ENCODE peak calls at places on chromosomes 16 and 17, in nine cellular contexts. One of them, this sample, is unnamed.

GRCh38 chr16:12323007-12323699 is 346.6 kb downstream of the SNX29 start:
- DNase-seq in prostate gland: no peak
- DNase-seq in stomach: no peak
- DNase-seq in tibial nerve: no peak
- DNase-seq in heart left ventricle: no peak
- DNase-seq in Peyer's patch: no peak
- DNase-seq in lower leg skin: no peak
- DNase-seq in IMR-90: no peak
- DNase-seq in NB4: peak; percentile 44
- DNase-seq in this sample: no peak

GRCh38 chr17:63985387-63986140 is 12.6 kb upstream of the PRR29 start:
- DNase-seq in IMR-90: no peak
- DNase-seq in lower leg skin: no peak
- DNase-seq in NB4: peak; percentile 28
- DNase-seq in heart left ventricle: no peak
- DNase-seq in tibial nerve: no peak
- DNase-seq in prostate gland: no peak
- DNase-seq in stomach: no peak
- DNase-seq in Peyer's patch: no peak
- DNase-seq in this sample: no peak

GRCh38 chr17:77009877-77010276 is 130.9 kb upstream of the SEC14L1 start:
- DNase-seq in Peyer's patch: no peak
- DNase-seq in tibial nerve: no peak
- DNase-seq in stomach: no peak
- DNase-seq in prostate gland: no peak
- DNase-seq in lower leg skin: no peak
- DNase-seq in IMR-90: no peak
- DNase-seq in heart left ventricle: no peak
- DNase-seq in NB4: no peak
- DNase-seq in this sample: no peak

GRCh38 chr17:41013606-41014005 is 4.7 kb upstream of the KRTAP3-1 start:
- DNase-seq in lower leg skin: no peak
- DNase-seq in stomach: no peak
- DNase-seq in prostate gland: no peak
- DNase-seq in heart left ventricle: no peak
- DNase-seq in tibial nerve: no peak
- DNase-seq in Peyer's patch: no peak
- DNase-seq in NB4: no peak
- DNase-seq in IMR-90: peak; percentile 56
- DNase-seq in this sample: no peak

GRCh38 chr17:9729034-9729650 is 62.2 kb downstream of the DHRS7C start:
- DNase-seq in Peyer's patch: peak; percentile 53
- DNase-seq in NB4: peak; percentile 65
- DNase-seq in stomach: no peak
- DNase-seq in IMR-90: peak; percentile 45
- DNase-seq in heart left ventricle: no peak
- DNase-seq in lower leg skin: no peak
- DNase-seq in tibial nerve: peak; percentile 30
- DNase-seq in prostate gland: peak; percentile 21
- DNase-seq in this sample: peak; percentile 26

GRCh38 chr17:81339502-81340296 is 44.6 kb upstream of the SLC38A10 start:
- DNase-seq in stomach: no peak
- DNase-seq in IMR-90: no peak
- DNase-seq in lower leg skin: peak; percentile 86
- DNase-seq in Peyer's patch: no peak
- DNase-seq in prostate gland: no peak
- DNase-seq in tibial nerve: no peak
- DNase-seq in NB4: no peak
- DNase-seq in heart left ventricle: no peak
- DNase-seq in this sample: no peak

GRCh38 chr16:29674188-29674587 is 4.8 kb upstream of the QPRT start:
- DNase-seq in lower leg skin: no peak
- DNase-seq in heart left ventricle: peak; percentile 50
- DNase-seq in NB4: peak; percentile 78
- DNase-seq in tibial nerve: peak; percentile 39
- DNase-seq in prostate gland: peak; percentile 22
- DNase-seq in Peyer's patch: peak; percentile 64
- DNase-seq in IMR-90: peak; percentile 40
- DNase-seq in stomach: no peak
- DNase-seq in this sample: no peak

GRCh38 chr16:66905633-66906539 is 12.8 kb downstream of the CDH16 start:
- DNase-seq in tibial nerve: no peak
- DNase-seq in prostate gland: no peak
- DNase-seq in heart left ventricle: peak; percentile 88
- DNase-seq in IMR-90: no peak
- DNase-seq in NB4: no peak
- DNase-seq in Peyer's patch: peak; percentile 88
- DNase-seq in lower leg skin: no peak
- DNase-seq in stomach: peak; percentile 86
- DNase-seq in this sample: no peak

GRCh38 chr17:61519754-61520440 is 67.7 kb downstream of the TBX4 start:
- DNase-seq in stomach: no peak
- DNase-seq in IMR-90: peak; percentile 4
- DNase-seq in tibial nerve: no peak
- DNase-seq in NB4: no peak
- DNase-seq in prostate gland: no peak
- DNase-seq in lower leg skin: no peak
- DNase-seq in heart left ventricle: no peak
- DNase-seq in Peyer's patch: no peak
- DNase-seq in this sample: no peak

GRCh38 chr16:66304961-66305360 is 61.5 kb upstream of the CDH5 start:
- DNase-seq in stomach: peak; percentile 9
- DNase-seq in NB4: no peak
- DNase-seq in heart left ventricle: no peak
- DNase-seq in Peyer's patch: peak; percentile 30
- DNase-seq in lower leg skin: peak; percentile 71
- DNase-seq in prostate gland: no peak
- DNase-seq in IMR-90: no peak
- DNase-seq in tibial nerve: no peak
- DNase-seq in this sample: no peak

GRCh38 chr17:7213895-7214299 is 5.7 kb downstream of the DLG4 start:
- DNase-seq in IMR-90: peak; percentile 73
- DNase-seq in lower leg skin: peak; percentile 91
- DNase-seq in heart left ventricle: peak; percentile 75
- DNase-seq in stomach: peak; percentile 71
- DNase-seq in tibial nerve: peak; percentile 55
- DNase-seq in prostate gland: peak; percentile 43
- DNase-seq in NB4: peak; percentile 78
- DNase-seq in Peyer's patch: no peak
- DNase-seq in this sample: no peak

GRCh38 chr17:37179893-37180292 is 195.9 kb upstream of the C17orf78 start:
- DNase-seq in NB4: no peak
- DNase-seq in IMR-90: peak; percentile 87
- DNase-seq in lower leg skin: no peak
- DNase-seq in Peyer's patch: no peak
- DNase-seq in tibial nerve: no peak
- DNase-seq in stomach: no peak
- DNase-seq in heart left ventricle: no peak
- DNase-seq in prostate gland: no peak
- DNase-seq in this sample: peak; percentile 15

GRCh38 chr16:55035037-55035436 is 104.4 kb downstream of the IRX5 start:
- DNase-seq in prostate gland: no peak
- DNase-seq in lower leg skin: no peak
- DNase-seq in stomach: peak; percentile 32
- DNase-seq in IMR-90: no peak
- DNase-seq in tibial nerve: no peak
- DNase-seq in NB4: peak; percentile 74
- DNase-seq in heart left ventricle: peak; percentile 43
- DNase-seq in Peyer's patch: peak; percentile 45
- DNase-seq in this sample: peak; percentile 16

GRCh38 chr17:55632893-55633292 is 89.8 kb downstream of the TMEM100 start:
- DNase-seq in tibial nerve: no peak
- DNase-seq in Peyer's patch: no peak
- DNase-seq in heart left ventricle: no peak
- DNase-seq in NB4: no peak
- DNase-seq in IMR-90: no peak
- DNase-seq in lower leg skin: no peak
- DNase-seq in stomach: no peak
- DNase-seq in prostate gland: no peak
- DNase-seq in this sample: no peak

GRCh38 chr17:75048396-75048933 is 1.4 kb downstream of the KCTD2 start:
- DNase-seq in IMR-90: peak; percentile 10
- DNase-seq in Peyer's patch: peak; percentile 46
- DNase-seq in tibial nerve: no peak
- DNase-seq in prostate gland: no peak
- DNase-seq in NB4: peak; percentile 25
- DNase-seq in heart left ventricle: peak; percentile 59
- DNase-seq in stomach: peak; percentile 41
- DNase-seq in lower leg skin: no peak
- DNase-seq in this sample: no peak

GRCh38 chr17:46742539-46743270 is 75.8 kb downstream of the WNT3 start:
- DNase-seq in NB4: peak; percentile 80
- DNase-seq in stomach: no peak
- DNase-seq in lower leg skin: no peak
- DNase-seq in Peyer's patch: peak; percentile 81
- DNase-seq in prostate gland: no peak
- DNase-seq in heart left ventricle: no peak
- DNase-seq in tibial nerve: no peak
- DNase-seq in IMR-90: peak; percentile 93
- DNase-seq in this sample: peak; percentile 90

GRCh38 chr16:4425378-4426020 is at the start of gene DNAJA3:
- DNase-seq in Peyer's patch: peak; percentile 96
- DNase-seq in stomach: peak; percentile 94
- DNase-seq in prostate gland: peak; percentile 90
- DNase-seq in NB4: peak; percentile 96
- DNase-seq in heart left ventricle: peak; percentile 92
- DNase-seq in lower leg skin: peak; percentile 97
- DNase-seq in IMR-90: peak; percentile 96
- DNase-seq in tibial nerve: peak; percentile 84
- DNase-seq in this sample: peak; percentile 90
- TF ChIP-seq POLR2A in Peyer's patch: peak; percentile 76
- TF ChIP-seq POLR2A in stomach: no peak
- TF ChIP-seq POLR2A in prostate gland: peak; percentile 64
- TF ChIP-seq POLR2A in NB4: peak; percentile 64
- TF ChIP-seq POLR2A in heart left ventricle: peak; percentile 85
- TF ChIP-seq POLR2A in lower leg skin: no peak
- TF ChIP-seq POLR2A in IMR-90: peak; percentile 92
- TF ChIP-seq POLR2A in tibial nerve: peak; percentile 61
- TF ChIP-seq POLR2A in this sample: peak; percentile 84

DNA sequence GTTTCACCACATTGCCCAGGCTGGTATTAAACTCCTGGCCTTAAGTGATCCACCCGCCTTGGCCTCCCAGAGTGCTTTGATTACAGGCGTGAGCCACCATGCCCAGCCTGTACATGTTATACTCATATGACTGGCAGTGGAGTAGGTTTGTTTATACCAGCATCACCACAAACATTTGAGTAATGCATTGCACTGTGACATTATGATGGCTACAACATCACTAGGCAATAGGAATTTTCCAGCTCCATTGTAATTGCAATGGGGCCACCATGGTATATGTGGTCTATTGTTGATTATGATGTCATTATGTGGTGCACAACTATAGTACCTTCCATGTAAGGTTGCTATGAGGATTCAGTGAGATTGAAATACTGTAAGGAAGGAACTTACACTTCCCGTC is 168.9 kb downstream of the COPRS start:
- DNase-seq in Peyer's patch: no peak
- DNase-seq in prostate gland: no peak
- DNase-seq in tibial nerve: no peak
- DNase-seq in stomach: no peak
- DNase-seq in IMR-90: peak; percentile 84
- DNase-seq in NB4: no peak
- DNase-seq in lower leg skin: no peak
- DNase-seq in heart left ventricle: no peak
- DNase-seq in this sample: no peak
- TF ChIP-seq POLR2A in Peyer's patch: no peak
- TF ChIP-seq POLR2A in prostate gland: no peak
- TF ChIP-seq POLR2A in tibial nerve: no peak
- TF ChIP-seq POLR2A in stomach: no peak
- TF ChIP-seq POLR2A in IMR-90: no peak
- TF ChIP-seq POLR2A in NB4: no peak
- TF ChIP-seq POLR2A in lower leg skin: no peak
- TF ChIP-seq POLR2A in heart left ventricle: no peak
- TF ChIP-seq POLR2A in this sample: no peak

GRCh38 chr17:45432405-45433113 is at the start of gene ARHGAP27:
- DNase-seq in IMR-90: no peak
- DNase-seq in tibial nerve: no peak
- DNase-seq in prostate gland: no peak
- DNase-seq in Peyer's patch: peak; percentile 77
- DNase-seq in heart left ventricle: peak; percentile 81
- DNase-seq in NB4: peak; percentile 82
- DNase-seq in lower leg skin: peak; percentile 93
- DNase-seq in stomach: peak; percentile 54
- DNase-seq in this sample: no peak

GRCh38 chr17:45430006-45430737 is 2.5 kb downstream of the ARHGAP27 start:
- DNase-seq in NB4: no peak
- DNase-seq in stomach: no peak
- DNase-seq in Peyer's patch: no peak
- DNase-seq in tibial nerve: no peak
- DNase-seq in prostate gland: no peak
- DNase-seq in lower leg skin: no peak
- DNase-seq in IMR-90: no peak
- DNase-seq in heart left ventricle: no peak
- DNase-seq in this sample: no peak

GRCh38 chr17:45433136-45433535 is 466 bp upstream of the ARHGAP27 start:
- DNase-seq in Peyer's patch: no peak
- DNase-seq in stomach: no peak
- DNase-seq in tibial nerve: no peak
- DNase-seq in prostate gland: no peak
- DNase-seq in IMR-90: no peak
- DNase-seq in heart left ventricle: no peak
- DNase-seq in lower leg skin: no peak
- DNase-seq in NB4: peak; percentile 60
- DNase-seq in this sample: no peak

GRCh38 chr17:45430738-45431530 is 1.7 kb downstream of the ARHGAP27 start:
- DNase-seq in Peyer's patch: peak; percentile 80
- DNase-seq in IMR-90: no peak
- DNase-seq in NB4: peak; percentile 49
- DNase-seq in tibial nerve: no peak
- DNase-seq in heart left ventricle: no peak
- DNase-seq in stomach: peak; percentile 84
- DNase-seq in prostate gland: peak; percentile 88
- DNase-seq in lower leg skin: no peak
- DNase-seq in this sample: no peak

GRCh38 chr17:45431531-45432404 is 902 bp downstream of the ARHGAP27 start:
- DNase-seq in tibial nerve: no peak
- DNase-seq in IMR-90: peak; percentile 31
- DNase-seq in stomach: peak; percentile 85
- DNase-seq in Peyer's patch: peak; percentile 94
- DNase-seq in NB4: peak; percentile 84
- DNase-seq in heart left ventricle: peak; percentile 78
- DNase-seq in prostate gland: peak; percentile 91
- DNase-seq in lower leg skin: peak; percentile 96
- DNase-seq in this sample: peak; percentile 100
- TF ChIP-seq POLR2A in tibial nerve: no peak
- TF ChIP-seq POLR2A in IMR-90: no peak
- TF ChIP-seq POLR2A in stomach: no peak
- TF ChIP-seq POLR2A in Peyer's patch: peak; percentile 43
- TF ChIP-seq POLR2A in NB4: no peak
- TF ChIP-seq POLR2A in heart left ventricle: no peak
- TF ChIP-seq POLR2A in prostate gland: peak; percentile 78
- TF ChIP-seq POLR2A in lower leg skin: no peak
- TF ChIP-seq POLR2A in this sample: peak; percentile 39

GRCh38 chr16:5033256-5034166 is at the start of gene NAGPA:
- DNase-seq in NB4: peak; percentile 84
- DNase-seq in lower leg skin: peak; percentile 98
- DNase-seq in stomach: peak; percentile 93
- DNase-seq in prostate gland: peak; percentile 92
- DNase-seq in tibial nerve: peak; percentile 93
- DNase-seq in Peyer's patch: peak; percentile 97
- DNase-seq in IMR-90: peak; percentile 81
- DNase-seq in heart left ventricle: peak; percentile 87
- DNase-seq in this sample: peak; percentile 81
- TF ChIP-seq POLR2A in NB4: no peak
- TF ChIP-seq POLR2A in lower leg skin: no peak
- TF ChIP-seq POLR2A in stomach: no peak
- TF ChIP-seq POLR2A in prostate gland: no peak
- TF ChIP-seq POLR2A in tibial nerve: peak; percentile 9
- TF ChIP-seq POLR2A in Peyer's patch: peak; percentile 9
- TF ChIP-seq POLR2A in IMR-90: no peak
- TF ChIP-seq POLR2A in heart left ventricle: no peak
- TF ChIP-seq POLR2A in this sample: no peak

This sample was measured in H54.